ENCODE peak calls at places on chromosomes 4 and X, in six cellular contexts. N is T-helper 2 cell, K is NCI-H1930, B is OCI-LY7, L is EL, O is NCI-H1092. E is an unnamed sample.
A peak's percentile ranks its signal among the peaks of the same experiment; 100 is the strongest.

GRCh38 chrX:46582964-46583363 is 9.4 kb downstream of the CHST7 start:
- DNase-seq in N (no peak), L (peak; percentile 83), O (no peak), B (no peak), K (no peak), E (no peak)

GRCh38 chrX:154797006-154797405 is 8.3 kb downstream of the MPP1 start:
- DNase-seq in L (peak; percentile 31), O (no peak), B (no peak), K (no peak), N (no peak), E (no peak)

GRCh38 chr4:79353075-79353474 is 27.2 kb upstream of the NAA11 start:
- DNase-seq in N (no peak), L (no peak), K (no peak), B (no peak), O (no peak), E (no peak)

GRCh38 chrX:47577424-47577823 is 4.8 kb upstream of the TIMP1 start:
- DNase-seq in L (no peak), B (no peak), N (no peak), O (no peak), K (no peak), E (no peak)

GRCh38 chr4:84878090-84878489 is 88.4 kb downstream of the WDFY3 start:
- DNase-seq in B (no peak), O (no peak), K (no peak), L (peak; percentile 91), N (no peak), E (no peak)

GRCh38 chr4:168712316-168712855 is 215.5 kb downstream of the PALLD start:
- DNase-seq in O (no peak), B (no peak), N (no peak), K (no peak), L (no peak), E (no peak)

GRCh38 chrX:70026851-70027200 is 22.9 kb downstream of the AWAT2 start:
- DNase-seq in L (no peak), O (no peak), B (no peak), N (no peak), K (no peak), E (no peak)

GRCh38 chr4:40055379-40055872 is 1.2 kb upstream of the N4BP2 start:
- DNase-seq in O (no peak), N (no peak), K (no peak), L (no peak), B (no peak), E (no peak)

GRCh38 chrX:96480081-96480480 is 204.6 kb upstream of the DIAPH2 start:
- DNase-seq in N (no peak), B (no peak), O (no peak), L (peak; percentile 60), K (no peak), E (no peak)

GRCh38 chr4:62243895-62244294 is 1043.8 kb downstream of the ADGRL3 start:
- DNase-seq in N (no peak), L (no peak), O (no peak), K (no peak), B (no peak), E (no peak)

GRCh38 chr4:156962551-156962974 is 9.0 kb downstream of the PDGFC start:
- DNase-seq in L (peak; percentile 93), O (no peak), K (no peak), N (no peak), B (no peak), E (no peak)

GRCh38 chr4:106495498-106495897 is 126.9 kb upstream of the GIMD1 start:
- DNase-seq in B (no peak), L (no peak), K (no peak), N (no peak), O (no peak), E (no peak)

GRCh38 chrX:1292581-1293310 is 24.1 kb downstream of the CSF2RA start:
- DNase-seq in L (no peak), K (no peak), B (no peak), N (no peak), O (no peak), E (no peak)

GRCh38 chr4:98566491-98567008 is 91.9 kb downstream of the TSPAN5 start:
- DNase-seq in O (no peak), K (no peak), N (no peak), L (no peak), B (no peak), E (no peak)

GRCh38 chrX:110180176-110180927 is 137.5 kb downstream of the AMMECR1 start:
- DNase-seq in L (peak; percentile 70), O (no peak), N (no peak), B (no peak), K (no peak), E (no peak)

GRCh38 chrX:151543706-151544105 is 19.8 kb upstream of the PASD1 start:
- DNase-seq in L (peak; percentile 3), B (no peak), O (no peak), N (no peak), K (no peak), E (no peak)

GRCh38 chr4:133565379-133565778 is 416.3 kb downstream of the PCDH10 start:
- DNase-seq in K (no peak), B (no peak), L (peak; percentile 60), N (no peak), O (peak; percentile 5), E (peak; percentile 95)

GRCh38 chr4:186760576-186760975 is 36.9 kb upstream of the FAT1 start:
- DNase-seq in N (no peak), K (no peak), L (peak; percentile 83), O (no peak), B (no peak), E (no peak)

GRCh38 chr4:183758006-183758734 is 99.1 kb downstream of the TRAPPC11 start:
- DNase-seq in L (no peak), B (no peak), K (no peak), N (no peak), O (no peak), E (no peak)

GRCh38 chr4:113646456-113646809 is 115.1 kb downstream of the CAMK2D start:
- DNase-seq in L (peak; percentile 47), O (no peak), N (no peak), B (no peak), K (no peak), E (no peak)

GRCh38 chr4:150305995-150306394 is 227.8 kb downstream of the DCLK2 start:
- DNase-seq in B (no peak), N (no peak), K (no peak), L (peak; percentile 72), O (no peak), E (no peak)

GRCh38 chr4:55752810-55753209 is 66.8 kb upstream of the EXOC1L start:
- DNase-seq in O (no peak), L (no peak), K (no peak), B (no peak), N (no peak), E (no peak)

E was measured in NCI-H1417 treated with DMSO at 0.1 percent for 48 hours.